ENCODE peak calls at places on chromosomes 2 and 18, in five cellular contexts. N, T, R, P and Q are unnamed samples.

GRCh38 chr2:202932425-202933138 is 20.5 kb downstream of the CARF start:
- DNase-seq in N (no peak), R (peak; percentile 75), T (no peak), P (no peak), Q (no peak)

GRCh38 chr2:10884530-10885478 is 26.9 kb upstream of the KCNF1 start:
- DNase-seq in R (no peak), N (peak; percentile 44), T (peak; percentile 22), P (no peak), Q (no peak)

GRCh38 chr18:63376493-63377053 is 9.6 kb upstream of the KDSR start:
- DNase-seq in N (no peak), P (no peak), T (no peak), R (peak; percentile 31), Q (no peak)

GRCh38 chr18:55651236-55651635 is 63.2 kb upstream of the TCF4 start:
- DNase-seq in P (no peak), R (no peak), N (no peak), T (no peak), Q (no peak)

GRCh38 chr18:7566587-7567486 is at the start of gene PTPRM:
- DNase-seq in R (peak; percentile 78), P (peak; percentile 97), T (peak; percentile 95), N (peak; percentile 81), Q (peak; percentile 69)

GRCh38 chr18:73752546-73752945 is 395.1 kb downstream of the FBXO15 start:
- DNase-seq in P (no peak), R (peak; percentile 87), T (no peak), N (no peak), Q (no peak)

GRCh38 chr2:74501335-74502071 is 2.1 kb upstream of the LBX2 start:
- DNase-seq in R (no peak), N (no peak), P (no peak), T (no peak), Q (no peak)

GRCh38 chr18:21439453-21439852 is 161.1 kb downstream of the ESCO1 start:
- DNase-seq in T (no peak), N (peak; percentile 47), R (peak; percentile 59), P (no peak), Q (peak; percentile 52)

GRCh38 chr2:17539993-17540812 is at the start of gene VSNL1:
- DNase-seq in T (peak; percentile 64), P (peak; percentile 88), N (peak; percentile 47), R (peak; percentile 68), Q (no peak)

GRCh38 chr2:226131299-226131784 is 668.3 kb downstream of the IRS1 start:
- DNase-seq in R (no peak), T (no peak), P (peak; percentile 41), N (no peak), Q (no peak)

GRCh38 chr2:86426271-86426670 is 14.9 kb upstream of the KDM3A start:
- DNase-seq in P (no peak), N (no peak), R (no peak), T (no peak), Q (no peak)

GRCh38 chr2:148298201-148298600 is 277.3 kb downstream of the MBD5 start:
- DNase-seq in R (peak; percentile 16), P (no peak), N (no peak), T (no peak), Q (no peak)

GRCh38 chr2:74110537-74110936 is 37.2 kb downstream of the BOLA3 start:
- DNase-seq in N (no peak), T (no peak), P (no peak), R (no peak), Q (no peak)

GRCh38 chr18:22171839-22172582 is 2.6 kb downstream of the GATA6 start:
- DNase-seq in P (peak; percentile 72), N (no peak), R (no peak), T (no peak), Q (no peak)

GRCh38 chr2:191171708-191172355 is 21.0 kb upstream of the STAT4 start:
- DNase-seq in R (peak; percentile 97), P (no peak), T (no peak), N (no peak), Q (no peak)

GRCh38 chr2:174970092-174970491 is 35.1 kb downstream of the CHN1 start:
- DNase-seq in R (peak; percentile 61), T (no peak), N (no peak), P (no peak), Q (no peak)

GRCh38 chr18:68797901-68798300 is at the start of gene CCDC102B:
- DNase-seq in N (no peak), T (no peak), R (peak; percentile 94), P (peak; percentile 22), Q (no peak)

GRCh38 chr2:176035013-176035691 is 33.1 kb upstream of the LNPK start:
- DNase-seq in N (no peak), R (no peak), P (no peak), T (no peak), Q (no peak)

GRCh38 chr2:101340141-101340541 is 31.6 kb upstream of the RNF149 start:
- DNase-seq in R (peak; percentile 33), P (no peak), N (no peak), T (no peak), Q (no peak)

GRCh38 chr2:71615769-71616730 is 162.7 kb downstream of the DYSF start:
- DNase-seq in N (peak; percentile 41), R (no peak), T (peak; percentile 42), P (no peak), Q (peak; percentile 53)

GRCh38 chr18:5720132-5720531 is 175.2 kb downstream of the TMEM200C start:
- DNase-seq in P (no peak), T (no peak), R (no peak), N (no peak), Q (no peak)

GRCh38 chr18:9184998-9185613 is 48.5 kb downstream of the ANKRD12 start:
- DNase-seq in R (no peak), P (no peak), N (no peak), T (no peak), Q (peak; percentile 5)

GRCh38 chr2:184599875-184600227 is 1.5 kb downstream of the ZNF804A start:
- DNase-seq in T (no peak), N (no peak), R (peak; percentile 20), P (no peak), Q (no peak)

GRCh38 chr2:116499389-116499788 is 1315.1 kb upstream of the DDX18 start:
- DNase-seq in T (no peak), R (no peak), N (no peak), P (no peak), Q (no peak)

GRCh38 chr2:24824966-24825882 is 32.0 kb downstream of the CENPO start:
- DNase-seq in N (peak; percentile 63), P (peak; percentile 44), T (peak; percentile 54), R (no peak), Q (no peak)

DNA sequence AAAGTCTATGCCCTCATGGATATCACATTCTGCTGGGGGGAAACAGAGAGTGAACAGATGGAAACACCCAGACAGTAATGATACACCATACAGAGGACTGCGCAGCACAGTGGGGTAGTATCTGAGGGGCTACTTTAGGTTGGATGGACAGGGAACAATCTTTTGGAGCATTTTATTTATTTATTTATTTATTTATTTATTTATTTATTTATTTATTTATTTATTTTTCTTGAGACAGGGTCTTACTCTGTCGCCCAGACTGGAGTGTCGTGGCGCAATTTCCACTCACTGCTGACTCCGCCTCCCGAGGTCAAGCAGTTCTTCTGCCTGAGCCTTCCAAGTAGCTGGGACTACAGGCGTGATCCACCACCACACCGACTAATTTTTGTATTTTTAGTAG is 89.2 kb downstream of the TGOLN2 start:
- DNase-seq in R (no peak), T (no peak), P (peak; percentile 26), N (no peak), Q (no peak)
- H3K4me3 ChIP-seq in R (no peak overlapping the region), T (no peak overlapping the region), P (no peak overlapping the region), N (no peak overlapping the region), Q (no peak overlapping the region)

DNA sequence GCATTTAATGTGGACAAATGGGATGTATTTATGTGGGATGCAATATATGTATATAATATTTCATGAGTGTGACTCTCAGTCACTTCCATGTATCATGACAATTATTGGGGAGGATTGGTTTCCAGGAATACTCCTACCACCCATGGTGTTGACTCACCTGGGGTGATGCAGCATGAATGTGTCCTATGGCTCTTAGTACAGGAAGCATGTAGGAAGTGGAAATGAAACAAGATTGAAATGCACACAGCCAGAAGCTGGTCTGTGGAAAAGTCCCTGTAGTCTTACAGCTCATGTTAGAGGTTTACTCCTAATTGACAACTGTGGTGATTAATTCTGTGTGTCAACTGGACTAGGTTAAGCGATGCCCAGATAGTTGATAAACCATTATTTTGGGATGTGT is 89.3 kb upstream of the HAAO start:
- DNase-seq in T (no peak), R (peak; percentile 50), N (no peak), P (no peak), Q (no peak)
- H3K27ac ChIP-seq in T (no peak overlapping the region), R (no peak overlapping the region), N (no peak overlapping the region), P (no peak overlapping the region), Q (no peak overlapping the region)

DNA sequence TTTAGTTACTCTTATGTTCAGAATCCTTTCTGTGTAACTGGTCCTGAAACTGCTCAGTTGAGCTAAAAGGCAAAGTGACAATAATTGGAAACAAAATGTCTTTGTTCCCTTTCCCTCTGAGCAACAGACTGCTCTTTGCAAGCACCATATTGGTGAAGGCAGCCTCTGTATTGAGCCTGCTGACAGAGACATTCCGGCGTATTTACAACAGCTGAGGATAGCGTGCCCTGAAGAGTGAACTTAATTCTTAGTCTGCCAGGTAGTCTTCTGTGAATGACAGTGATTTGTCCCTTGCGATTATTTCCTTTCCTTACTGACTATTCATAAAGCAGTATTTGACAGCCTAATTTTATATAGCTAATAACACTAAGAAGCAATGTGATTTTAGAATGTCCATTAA is 239.1 kb downstream of the CPS1 start:
- DNase-seq in P (no peak), N (no peak), R (no peak), T (no peak), Q (no peak)
- H3K4me3 ChIP-seq in P (no peak overlapping the region), N (no peak overlapping the region), R (no peak overlapping the region), T (no peak overlapping the region), Q (no peak overlapping the region)

GRCh38 chr2:236743623-236744280 is 174.1 kb downstream of the ACKR3 start:
- DNase-seq in N (no peak), P (no peak), R (peak; percentile 18), T (no peak), Q (no peak)

GRCh38 chr2:236746833-236747232 is 177.2 kb downstream of the ACKR3 start:
- DNase-seq in P (no peak), T (no peak), R (no peak), N (no peak), Q (no peak)

GRCh38 chr2:236747426-236747825 is 177.8 kb downstream of the ACKR3 start:
- DNase-seq in P (no peak), R (no peak), T (no peak), N (no peak), Q (no peak)

GRCh38 chr2:236744316-236745105 is 174.9 kb downstream of the ACKR3 start:
- DNase-seq in T (no peak), N (no peak), R (peak; percentile 74), P (no peak), Q (no peak)

DNA sequence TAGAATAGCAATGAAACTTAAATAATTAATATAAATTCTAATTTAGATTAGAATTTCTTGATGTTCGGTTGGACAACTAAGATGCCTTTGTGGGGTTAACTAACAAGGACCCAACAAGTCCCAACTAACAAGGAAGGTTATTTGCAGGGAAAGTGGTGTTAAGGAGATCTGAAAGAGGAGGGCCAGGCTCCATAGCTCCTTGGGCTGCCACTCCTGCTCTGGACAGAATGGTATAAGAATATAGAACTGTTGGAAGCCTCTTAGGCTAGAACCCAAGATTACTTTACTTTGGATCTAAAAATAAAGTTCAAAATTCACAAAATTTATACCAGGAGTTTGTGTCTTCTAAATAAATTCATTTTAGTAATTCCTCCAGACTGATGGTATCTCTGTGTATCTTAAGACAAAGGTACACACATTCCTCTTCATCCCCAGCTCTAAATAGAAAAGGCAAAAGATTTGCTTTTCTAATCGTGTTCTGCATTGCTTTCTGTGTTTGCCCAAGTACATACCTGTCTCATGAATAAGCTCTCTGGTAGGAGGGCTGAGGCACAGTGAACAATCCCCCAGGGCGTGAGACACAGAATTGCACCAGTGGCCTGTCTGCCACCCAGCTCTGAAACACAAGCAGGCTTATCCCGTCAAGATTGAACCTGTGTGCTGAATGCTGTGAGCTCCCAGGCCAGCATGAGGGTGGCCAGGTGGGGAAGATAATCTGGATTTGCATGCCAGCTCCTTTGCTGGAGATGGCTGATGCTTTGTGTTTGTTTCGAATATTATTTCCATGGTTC is 176.0 kb downstream of the ACKR3 start:
- DNase-seq in P (no peak), R (peak; percentile 55), N (no peak), T (peak; percentile 87), Q (no peak)
- H3K27ac ChIP-seq in P (no peak overlapping the region), R (no peak overlapping the region), N (no peak overlapping the region), T (peak overlapping the region; percentile 65), Q (no peak overlapping the region)